ENCODE peak calls at places on chromosome 18, in five cellular contexts. E is CD4-positive, alpha-beta T cell; U is smooth muscle cell of the brain vasculature; T is AG20443; M is upper lobe of right lung. C is an unnamed sample.

GRCh38 chr18:32688821-32689220 is 84.0 kb downstream of the KLHL14 start:
- DNase-seq in E (no peak), U (no peak), T (no peak), M (no peak), C (no peak)

GRCh38 chr18:46322411-46322891 is 218.3 kb downstream of the HAUS1 start:
- DNase-seq in E (no peak), U (no peak), T (no peak), M (no peak), C (no peak)

GRCh38 chr18:26103579-26103978 is 13.2 kb upstream of the SS18 start:
- DNase-seq in E (peak), U (no peak), T (no peak), M (peak), C (peak)

GRCh38 chr18:5787936-5788335 is 107.4 kb downstream of the TMEM200C start:
- DNase-seq in E (no peak), U (no peak), T (no peak), M (no peak), C (no peak)

GRCh38 chr18:48391863-48392262 is 17.3 kb downstream of the ZBTB7C start:
- DNase-seq in E (no peak), U (no peak), T (peak), M (no peak), C (peak)

GRCh38 chr18:62578980-62579511 is 56.2 kb downstream of the ZCCHC2 start:
- DNase-seq in E (no peak), U (no peak), T (no peak), M (no peak), C (no peak)

GRCh38 chr18:60891936-60892335 is 441.3 kb upstream of the CDH20 start:
- DNase-seq in E (no peak), U (no peak), T (no peak), M (no peak), C (no peak)

GRCh38 chr18:9147440-9148238 is 11.1 kb downstream of the ANKRD12 start:
- DNase-seq in E (peak), U (no peak), T (peak), M (no peak), C (peak)

GRCh38 chr18:10687161-10687925 is 161.5 kb downstream of the NAPG start:
- DNase-seq in E (no peak), U (no peak), T (no peak), M (no peak), C (no peak)

GRCh38 chr18:37368110-37368812 is 197.3 kb downstream of the CELF4 start:
- DNase-seq in E (no peak), U (no peak), T (no peak), M (no peak), C (no peak)

GRCh38 chr18:23887035-23887434 is 127.5 kb upstream of the TTC39C start:
- DNase-seq in E (no peak), U (no peak), T (no peak), M (no peak), C (no peak)

GRCh38 chr18:470661-471501 is 29.6 kb downstream of the COLEC12 start:
- DNase-seq in E (no peak), U (no peak), T (peak), M (no peak), C (no peak)

GRCh38 chr18:63963610-63964256 is 6.1 kb upstream of the SERPINB8 start:
- DNase-seq in E (peak), U (no peak), T (peak), M (no peak), C (peak)

GRCh38 chr18:73511751-73512525 is 635.7 kb downstream of the FBXO15 start:
- DNase-seq in E (no peak), U (no peak), T (peak), M (no peak), C (no peak)

GRCh38 chr18:59660976-59661743 is 36.1 kb downstream of the CCBE1 start:
- DNase-seq in E (no peak), U (peak), T (no peak), M (no peak), C (no peak)

GRCh38 chr18:28124239-28125029 is 52.5 kb downstream of the CDH2 start:
- DNase-seq in E (no peak), U (no peak), T (peak), M (no peak), C (no peak)

GRCh38 chr18:59459352-59460059 is 100.4 kb upstream of the LMAN1 start:
- DNase-seq in E (no peak), U (peak), T (peak), M (no peak), C (no peak)

GRCh38 chr18:68679531-68679930 is 35.4 kb downstream of the TMX3 start:
- DNase-seq in E (no peak), U (no peak), T (peak), M (no peak), C (no peak)

C was measured in H9.